ENCODE peak calls at places on chromosome 19, in eight cellular contexts. C, D, V, A, P, J, Q and Y are unnamed samples.

GRCh38 chr19:19061491-19061890 is 2.3 kb upstream of the SLC25A42 start:
- DNase-seq in C (no peak), D (no peak), V (no peak), A (no peak), P (no peak), J (no peak), Q (no peak), Y (peak; percentile 67)

GRCh38 chr19:13211426-13212308 is 61.5 kb downstream of the IER2 start:
- DNase-seq in C (no peak), D (no peak), V (no peak), A (no peak), P (no peak), J (no peak), Q (no peak), Y (no peak)

GRCh38 chr19:55086730-55087541 is 11.3 kb downstream of the EPS8L1 start:
- DNase-seq in C (peak; percentile 26), D (peak; percentile 81), V (peak; percentile 97), A (peak; percentile 80), P (no peak), J (peak; percentile 73), Q (peak; percentile 89), Y (peak; percentile 79)

GRCh38 chr19:39196860-39197562 is at the start of gene NCCRP1:
- DNase-seq in C (no peak), D (no peak), V (no peak), A (no peak), P (no peak), J (peak; percentile 21), Q (no peak), Y (no peak)

GRCh38 chr19:3073159-3073563 is 10.9 kb upstream of the TLE5 start:
- DNase-seq in C (no peak), D (peak; percentile 36), V (peak; percentile 66), A (no peak), P (no peak), J (no peak), Q (peak; percentile 38), Y (no peak)

GRCh38 chr19:29672933-29673336 is 7.7 kb downstream of the PLEKHF1 start:
- DNase-seq in C (peak; percentile 88), D (no peak), V (no peak), A (no peak), P (peak; percentile 69), J (peak; percentile 93), Q (no peak), Y (no peak)

GRCh38 chr19:45130888-45131615 is 29.7 kb downstream of the NKPD1 start:
- DNase-seq in C (no peak), D (peak; percentile 11), V (peak; percentile 67), A (peak; percentile 21), P (no peak), J (no peak), Q (no peak), Y (no peak)

GRCh38 chr19:1455336-1456120 is 5.6 kb downstream of the APC2 start:
- DNase-seq in C (peak; percentile 55), D (peak; percentile 68), V (peak; percentile 88), A (peak; percentile 38), P (no peak), J (peak; percentile 72), Q (no peak), Y (no peak)

GRCh38 chr19:39293394-39293793 is 2.8 kb upstream of the IFNL1 start:
- DNase-seq in C (no peak), D (no peak), V (no peak), A (no peak), P (no peak), J (no peak), Q (no peak), Y (no peak)

GRCh38 chr19:50322931-50323781 is 6.0 kb downstream of the KCNC3 start:
- DNase-seq in C (no peak), D (no peak), V (no peak), A (no peak), P (no peak), J (no peak), Q (no peak), Y (no peak)

GRCh38 chr19:48907671-48908070 is 7.6 kb downstream of the NUCB1 start:
- DNase-seq in C (no peak), D (no peak), V (no peak), A (no peak), P (no peak), J (no peak), Q (no peak), Y (peak; percentile 96)